ENCODE peak calls at places on chromosomes 7 and 10, in five cellular contexts. One of them, this sample, is unnamed.

GRCh38 chr10:133600657-133601056 is 25.9 kb downstream of the FRG2B start:
- DNase-seq in IMR-90: no peak
- DNase-seq in H1: no peak
- DNase-seq in mesenchymal stem cell: no peak
- DNase-seq in H9: no peak
- DNase-seq in this sample: no peak

GRCh38 chr7:151429555-151430331 is 10.2 kb downstream of the CRYGN start:
- DNase-seq in mesenchymal stem cell: no peak
- DNase-seq in IMR-90: peak
- DNase-seq in H9: no peak
- DNase-seq in H1: no peak
- DNase-seq in this sample: no peak

GRCh38 chr10:124892031-124892430 is 49.9 kb upstream of the ZRANB1 start:
- DNase-seq in H1: no peak
- DNase-seq in IMR-90: no peak
- DNase-seq in mesenchymal stem cell: no peak
- DNase-seq in H9: no peak
- DNase-seq in this sample: no peak

GRCh38 chr7:108114117-108114841 is 15.9 kb downstream of the LAMB4 start:
- DNase-seq in mesenchymal stem cell: no peak
- DNase-seq in H1: peak
- DNase-seq in IMR-90: no peak
- DNase-seq in H9: peak
- DNase-seq in this sample: peak

GRCh38 chr10:131249238-131249956 is 62.1 kb downstream of the TCERG1L start:
- DNase-seq in mesenchymal stem cell: no peak
- DNase-seq in H9: no peak
- DNase-seq in IMR-90: no peak
- DNase-seq in H1: no peak
- DNase-seq in this sample: no peak

GRCh38 chr10:44981172-44982113 is 2.8 kb upstream of the DEPP1 start:
- DNase-seq in H1: no peak
- DNase-seq in H9: no peak
- DNase-seq in mesenchymal stem cell: peak
- DNase-seq in IMR-90: peak
- DNase-seq in this sample: no peak

GRCh38 chr10:103394180-103394579 is 2.1 kb downstream of the ATP5MK start:
- DNase-seq in H1: no peak
- DNase-seq in H9: no peak
- DNase-seq in mesenchymal stem cell: peak
- DNase-seq in IMR-90: no peak
- DNase-seq in this sample: no peak

GRCh38 chr10:119274519-119275045 is 67.2 kb downstream of the GRK5 start:
- DNase-seq in H9: no peak
- DNase-seq in mesenchymal stem cell: no peak
- DNase-seq in IMR-90: no peak
- DNase-seq in H1: no peak
- DNase-seq in this sample: no peak

GRCh38 chr10:75936841-75937240 is 505.4 kb downstream of the LRMDA start:
- DNase-seq in H9: no peak
- DNase-seq in IMR-90: no peak
- DNase-seq in H1: no peak
- DNase-seq in mesenchymal stem cell: no peak
- DNase-seq in this sample: no peak

GRCh38 chr7:32453286-32454011 is 36.7 kb downstream of the LSM5 start:
- DNase-seq in H9: no peak
- DNase-seq in IMR-90: no peak
- DNase-seq in mesenchymal stem cell: no peak
- DNase-seq in H1: no peak
- DNase-seq in this sample: no peak

GRCh38 chr7:129502708-129503685 is 666 bp downstream of the SMKR1 start:
- DNase-seq in H9: peak
- DNase-seq in H1: no peak
- DNase-seq in IMR-90: no peak
- DNase-seq in mesenchymal stem cell: peak
- DNase-seq in this sample: peak

GRCh38 chr7:98209166-98209920 is 1.9 kb upstream of the BHLHA15 start:
- DNase-seq in IMR-90: no peak
- DNase-seq in mesenchymal stem cell: no peak
- DNase-seq in H1: no peak
- DNase-seq in H9: no peak
- DNase-seq in this sample: no peak

GRCh38 chr10:124385627-124386185 is 33.0 kb downstream of the OAT start:
- DNase-seq in IMR-90: no peak
- DNase-seq in H1: no peak
- DNase-seq in mesenchymal stem cell: no peak
- DNase-seq in H9: no peak
- DNase-seq in this sample: no peak

GRCh38 chr10:86222687-86223086 is 143.9 kb downstream of the GRID1 start:
- DNase-seq in mesenchymal stem cell: no peak
- DNase-seq in H1: no peak
- DNase-seq in IMR-90: no peak
- DNase-seq in H9: no peak
- DNase-seq in this sample: no peak

GRCh38 chr10:13608246-13608853 is 21.6 kb downstream of the PRPF18 start:
- DNase-seq in IMR-90: no peak
- DNase-seq in H9: no peak
- DNase-seq in mesenchymal stem cell: no peak
- DNase-seq in H1: no peak
- DNase-seq in this sample: no peak

GRCh38 chr7:19362099-19362498 is 216.9 kb upstream of the FERD3L start:
- DNase-seq in IMR-90: peak
- DNase-seq in mesenchymal stem cell: no peak
- DNase-seq in H1: no peak
- DNase-seq in H9: no peak
- DNase-seq in this sample: no peak

GRCh38 chr7:151754142-151754590 is 122.7 kb downstream of the PRKAG2 start:
- DNase-seq in IMR-90: peak
- DNase-seq in mesenchymal stem cell: peak
- DNase-seq in H9: peak
- DNase-seq in H1: peak
- DNase-seq in this sample: peak

GRCh38 chr10:113035724-113036312 is 85.8 kb downstream of the TCF7L2 start:
- DNase-seq in IMR-90: no peak
- DNase-seq in mesenchymal stem cell: no peak
- DNase-seq in H9: no peak
- DNase-seq in H1: no peak
- DNase-seq in this sample: no peak

GRCh38 chr7:133741703-133742102 is 385.4 kb upstream of the LRGUK start:
- DNase-seq in H1: no peak
- DNase-seq in IMR-90: no peak
- DNase-seq in H9: no peak
- DNase-seq in mesenchymal stem cell: no peak
- DNase-seq in this sample: no peak

GRCh38 chr10:73871915-73872710 is 2.2 kb downstream of the CAMK2G start:
- DNase-seq in H1: no peak
- DNase-seq in H9: no peak
- DNase-seq in IMR-90: peak
- DNase-seq in mesenchymal stem cell: peak
- DNase-seq in this sample: no peak

GRCh38 chr7:20647908-20648776 is 32.7 kb downstream of the ABCB5 start:
- DNase-seq in H9: peak
- DNase-seq in IMR-90: no peak
- DNase-seq in H1: peak
- DNase-seq in mesenchymal stem cell: peak
- DNase-seq in this sample: peak

GRCh38 chr10:29621161-29621560 is 13.6 kb downstream of the SVIL start:
- DNase-seq in H1: no peak
- DNase-seq in IMR-90: peak
- DNase-seq in mesenchymal stem cell: peak
- DNase-seq in H9: no peak
- DNase-seq in this sample: no peak

GRCh38 chr7:65477326-65477725 is 103.7 kb downstream of the ZNF92 start:
- DNase-seq in H1: peak
- DNase-seq in H9: peak
- DNase-seq in mesenchymal stem cell: no peak
- DNase-seq in IMR-90: peak
- DNase-seq in this sample: no peak

GRCh38 chr7:157404002-157404401 is 67.2 kb downstream of the DNAJB6 start:
- DNase-seq in IMR-90: no peak
- DNase-seq in mesenchymal stem cell: no peak
- DNase-seq in H9: no peak
- DNase-seq in H1: no peak
- DNase-seq in this sample: no peak

GRCh38 chr7:157402911-157403534 is 66.2 kb downstream of the DNAJB6 start:
- DNase-seq in mesenchymal stem cell: no peak
- DNase-seq in IMR-90: peak
- DNase-seq in H1: no peak
- DNase-seq in H9: no peak
- DNase-seq in this sample: no peak

GRCh38 chr7:157402388-157402703 is 65.5 kb downstream of the DNAJB6 start:
- DNase-seq in mesenchymal stem cell: no peak
- DNase-seq in H1: no peak
- DNase-seq in H9: no peak
- DNase-seq in IMR-90: no peak
- DNase-seq in this sample: no peak

GRCh38 chr7:157400171-157400860 is 63.5 kb downstream of the DNAJB6 start:
- DNase-seq in H9: no peak
- DNase-seq in mesenchymal stem cell: no peak
- DNase-seq in IMR-90: no peak
- DNase-seq in H1: no peak
- DNase-seq in this sample: no peak

DNA sequence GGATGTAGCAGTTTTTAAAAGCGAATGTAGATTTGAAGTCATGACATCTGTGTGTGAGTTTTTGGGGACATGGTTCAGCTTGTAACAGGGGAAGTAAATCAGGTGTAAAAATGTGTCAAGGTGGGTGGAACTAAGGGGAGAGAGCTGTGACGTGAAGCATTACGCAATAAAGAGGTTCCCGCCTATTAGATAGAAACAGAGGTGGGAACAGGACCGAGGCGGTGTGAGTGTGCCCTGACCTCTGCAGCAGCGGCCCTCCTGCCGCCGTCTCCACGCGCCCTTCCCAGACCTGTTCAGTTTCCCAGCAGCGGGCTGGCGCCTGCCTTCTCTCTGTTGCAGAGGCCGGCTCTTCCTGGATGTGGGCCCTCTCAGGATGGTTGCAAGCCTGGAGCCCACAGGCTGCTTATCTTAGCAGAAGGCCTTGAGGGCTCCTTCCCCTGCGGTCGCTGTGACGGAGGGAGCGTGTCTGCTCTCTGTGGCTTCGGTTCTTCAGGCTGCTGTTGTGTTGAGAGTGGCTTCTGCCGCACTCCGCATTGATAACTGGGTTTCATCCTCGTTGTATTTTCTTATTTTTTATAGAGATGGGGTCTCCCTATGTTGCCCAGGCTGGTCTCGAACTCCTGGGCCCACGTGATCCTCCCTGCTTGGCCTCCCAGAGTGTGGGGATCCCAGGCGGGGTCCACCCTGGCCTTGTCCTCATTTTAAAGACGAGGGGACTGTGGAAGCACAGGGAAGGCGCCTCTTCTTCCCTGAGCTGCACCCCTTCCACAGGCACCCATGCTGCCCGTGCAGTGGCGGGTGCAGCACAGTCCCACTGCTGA is 65.0 kb downstream of the DNAJB6 start:
- DNase-seq in IMR-90: no peak
- DNase-seq in mesenchymal stem cell: no peak
- DNase-seq in H1: no peak
- DNase-seq in H9: no peak
- DNase-seq in this sample: no peak
- H4K91ac ChIP-seq in IMR-90: no peak
- H4K91ac ChIP-seq in mesenchymal stem cell: no peak
- H4K91ac ChIP-seq in H1: no peak
- H4K91ac ChIP-seq in H9: no peak
- H4K91ac ChIP-seq in this sample: no peak

DNA sequence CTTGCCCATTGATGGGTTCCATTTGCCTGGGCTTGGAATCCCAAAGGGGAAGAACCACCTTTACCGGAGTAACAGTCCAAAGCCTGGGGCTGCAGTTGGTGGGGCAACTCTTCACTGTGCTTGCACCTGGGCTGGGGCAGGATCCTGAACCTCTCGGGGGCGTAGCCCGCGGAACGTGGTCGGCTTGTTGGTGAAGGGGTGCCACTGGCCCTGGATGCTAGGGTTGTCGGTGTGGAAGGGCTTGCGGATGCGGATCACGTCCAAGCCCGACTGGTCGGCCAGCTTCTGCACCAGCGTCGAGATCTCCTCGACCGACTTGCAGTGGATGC is 710 bp downstream of the MRPL43 start:
- DNase-seq in IMR-90: no peak
- DNase-seq in H9: no peak
- DNase-seq in mesenchymal stem cell: no peak
- DNase-seq in H1: no peak
- DNase-seq in this sample: no peak
- H3K4ac ChIP-seq in IMR-90: peak
- H3K4ac ChIP-seq in H9: no peak
- H3K4ac ChIP-seq in mesenchymal stem cell: no peak
- H3K4ac ChIP-seq in H1: no peak
- H3K4ac ChIP-seq in this sample: no peak

GRCh38 chr10:11899067-11899876 is 76.1 kb downstream of the PROSER2 start:
- DNase-seq in mesenchymal stem cell: no peak
- DNase-seq in H1: no peak
- DNase-seq in H9: no peak
- DNase-seq in IMR-90: no peak
- DNase-seq in this sample: no peak
- H2BK120ac ChIP-seq in mesenchymal stem cell: no peak
- H2BK120ac ChIP-seq in H1: no peak
- H2BK120ac ChIP-seq in H9: no peak
- H2BK120ac ChIP-seq in IMR-90: no peak
- H2BK120ac ChIP-seq in this sample: no peak

DNA sequence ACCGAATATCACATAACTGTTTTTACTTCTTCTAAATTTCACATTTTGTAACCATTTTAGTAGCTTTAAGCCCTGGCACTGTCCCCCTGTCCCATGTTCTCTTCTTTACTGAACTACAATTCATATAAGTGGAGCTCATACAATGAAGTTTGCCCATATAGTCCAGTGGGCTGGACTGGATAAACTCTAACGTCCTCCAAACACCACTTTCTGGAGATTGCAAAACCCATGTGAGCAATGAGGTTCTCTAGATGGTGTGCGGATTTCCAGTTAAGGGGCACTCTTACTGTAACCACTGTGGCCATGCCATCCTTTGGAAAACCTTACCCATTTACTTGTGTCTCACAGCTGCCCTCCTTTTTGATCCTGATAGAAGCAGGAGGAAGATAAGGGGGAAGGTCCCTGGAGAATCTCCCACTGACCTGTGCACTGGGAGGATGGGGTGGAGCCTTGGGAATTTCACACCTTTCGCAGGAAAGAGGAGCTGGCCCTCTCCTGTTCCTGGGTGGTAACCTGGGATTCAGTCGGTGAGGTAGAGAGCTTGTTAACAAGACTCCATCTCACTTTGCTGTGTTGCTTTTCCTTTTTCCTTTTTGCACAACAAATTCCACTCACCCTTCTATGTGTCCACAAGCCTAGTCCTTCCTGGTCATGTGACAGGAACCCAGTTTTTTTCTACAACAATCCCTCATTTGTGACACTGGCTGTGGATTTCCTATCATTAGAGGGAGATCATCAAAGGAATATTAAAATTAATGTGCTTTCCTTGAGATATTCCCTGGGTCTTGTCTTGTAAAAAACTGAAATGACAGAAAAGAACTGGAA is 120.7 kb downstream of the ARID5B start:
- DNase-seq in IMR-90: no peak
- DNase-seq in mesenchymal stem cell: no peak
- DNase-seq in H1: no peak
- DNase-seq in H9: no peak
- DNase-seq in this sample: no peak
- H4K91ac ChIP-seq in IMR-90: peak
- H4K91ac ChIP-seq in mesenchymal stem cell: no peak
- H4K91ac ChIP-seq in H1: no peak
- H4K91ac ChIP-seq in H9: no peak
- H4K91ac ChIP-seq in this sample: no peak